ENCODE peak calls at places on chromosomes 6 and 20, in eight cellular contexts. V is COR-L47; T is fibroblast of pulmonary artery; U is activated CD4-positive, CD25-positive, alpha-beta regulatory T cell treated with anti-CD3 and anti-CD28 coated beads, Interleukin-2, amount 50 U/mL, for 16 hours; J is sciatic nerve; Q is adrenal gland; F is Right ventricle myocardium inferior; D is LoVo. G is an unnamed sample.

GRCh38 chr6:154805288-154805911 is 72.2 kb downstream of the SCAF8 start:
- DNase-seq in V (peak), T (peak), U (no peak), J (no peak), Q (no peak), F (no peak), D (no peak), G (no peak)

GRCh38 chr6:131023834-131024504 is 39.1 kb downstream of the EPB41L2 start:
- DNase-seq in V (no peak), T (peak), U (no peak), J (no peak), Q (no peak), F (no peak), D (peak), G (no peak)

GRCh38 chr6:90088009-90088408 is 193.7 kb downstream of the GJA10 start:
- DNase-seq in V (no peak), T (peak), U (no peak), J (no peak), Q (no peak), F (no peak), D (no peak), G (no peak)

GRCh38 chr6:112466378-112467151 is 119.4 kb downstream of the RFPL4B start:
- DNase-seq in V (no peak), T (peak), U (no peak), J (no peak), Q (no peak), F (no peak), D (no peak), G (no peak)

GRCh38 chr6:73688351-73688750 is 7.7 kb upstream of the CD109 start:
- DNase-seq in V (no peak), T (no peak), U (no peak), J (no peak), Q (no peak), F (no peak), D (no peak), G (no peak)

GRCh38 chr6:84466521-84466920 is 239.1 kb upstream of the CEP162 start:
- DNase-seq in V (no peak), T (peak), U (no peak), J (no peak), Q (no peak), F (no peak), D (no peak), G (no peak)

GRCh38 chr6:138455746-138456392 is 43.4 kb downstream of the NHSL1 start:
- DNase-seq in V (peak), T (peak), U (no peak), J (no peak), Q (no peak), F (no peak), D (peak), G (no peak)

GRCh38 chr6:18302561-18303439 is 38.5 kb upstream of the DEK start:
- DNase-seq in V (no peak), T (peak), U (no peak), J (no peak), Q (no peak), F (no peak), D (no peak), G (no peak)

GRCh38 chr6:65545920-65546319 is 161.1 kb downstream of the EYS start:
- DNase-seq in V (no peak), T (no peak), U (no peak), J (no peak), Q (no peak), F (no peak), D (no peak), G (no peak)

GRCh38 chr6:33313105-33313708 is 671 bp downstream of the TAPBP start:
- DNase-seq in V (peak), T (no peak), U (peak), J (peak), Q (peak), F (peak), D (no peak), G (no peak)

GRCh38 chr20:50409495-50409894 is 100.7 kb upstream of the PTPN1 start:
- DNase-seq in V (no peak), T (peak), U (no peak), J (no peak), Q (no peak), F (no peak), D (no peak), G (peak)

GRCh38 chr20:62925420-62926228 is 681 bp downstream of the DIDO1 start:
- DNase-seq in V (no peak), T (peak), U (no peak), J (peak), Q (peak), F (no peak), D (peak), G (no peak)

GRCh38 chr20:57445298-57445697 is 54.1 kb downstream of the RBM38 start:
- DNase-seq in V (no peak), T (peak), U (no peak), J (no peak), Q (peak), F (no peak), D (peak), G (peak)

GRCh38 chr6:111589366-111589765 is 16.3 kb downstream of the TRAF3IP2 start:
- DNase-seq in V (no peak), T (peak), U (no peak), J (no peak), Q (peak), F (no peak), D (peak), G (peak)